ENCODE peak calls at places on chromosomes 13 and 19, in nine cellular contexts. One of them, this sample, is unnamed.

GRCh38 chr19:56076413-56076998 is 44.6 kb downstream of the ZNF787 start:
- DNase-seq in activated naive CD4-positive, alpha-beta T cell treated with anti-CD3 and anti-CD28 coated beads for 36 hours: peak; percentile 56
- DNase-seq in activated CD4-positive, alpha-beta T cell treated with anti-CD3 and anti-CD28 coated beads, Interleukin-2, amount 10 ng/mL, durations not matched to agents 7 days and 5 days: peak; percentile 41
- DNase-seq in GM23338: peak; percentile 77
- DNase-seq in cardiac fibroblast: peak; percentile 72
- DNase-seq in kidney glomerular epithelial cell: peak; percentile 26
- DNase-seq in stimulated activated CD4-positive, alpha-beta T cell treated with anti-CD3 and anti-CD28 coated beads, Interleukin-2, amount 100 ng/mL, for 4 hours: no peak
- DNase-seq in GM12865: peak; percentile 55
- DNase-seq in mammary epithelial cell: peak; percentile 35
- DNase-seq in this sample: peak; percentile 61

GRCh38 chr19:1868971-1869370 is 5.6 kb upstream of the KLF16 start:
- DNase-seq in GM23338: no peak
- DNase-seq in GM12865: no peak
- DNase-seq in activated CD4-positive, alpha-beta T cell treated with anti-CD3 and anti-CD28 coated beads, Interleukin-2, amount 10 ng/mL, durations not matched to agents 7 days and 5 days: no peak
- DNase-seq in stimulated activated CD4-positive, alpha-beta T cell treated with anti-CD3 and anti-CD28 coated beads, Interleukin-2, amount 100 ng/mL, for 4 hours: no peak
- DNase-seq in activated naive CD4-positive, alpha-beta T cell treated with anti-CD3 and anti-CD28 coated beads for 36 hours: no peak
- DNase-seq in cardiac fibroblast: no peak
- DNase-seq in kidney glomerular epithelial cell: no peak
- DNase-seq in mammary epithelial cell: no peak
- DNase-seq in this sample: no peak

GRCh38 chr19:48629599-48630288 is 7.4 kb downstream of the DBP start:
- DNase-seq in stimulated activated CD4-positive, alpha-beta T cell treated with anti-CD3 and anti-CD28 coated beads, Interleukin-2, amount 100 ng/mL, for 4 hours: no peak
- DNase-seq in cardiac fibroblast: no peak
- DNase-seq in mammary epithelial cell: no peak
- DNase-seq in activated naive CD4-positive, alpha-beta T cell treated with anti-CD3 and anti-CD28 coated beads for 36 hours: no peak
- DNase-seq in kidney glomerular epithelial cell: no peak
- DNase-seq in GM12865: peak; percentile 25
- DNase-seq in activated CD4-positive, alpha-beta T cell treated with anti-CD3 and anti-CD28 coated beads, Interleukin-2, amount 10 ng/mL, durations not matched to agents 7 days and 5 days: no peak
- DNase-seq in GM23338: peak; percentile 99
- DNase-seq in this sample: no peak

GRCh38 chr19:48642862-48643261 is 3.1 kb downstream of the CA11 start:
- DNase-seq in GM23338: no peak
- DNase-seq in GM12865: no peak
- DNase-seq in stimulated activated CD4-positive, alpha-beta T cell treated with anti-CD3 and anti-CD28 coated beads, Interleukin-2, amount 100 ng/mL, for 4 hours: no peak
- DNase-seq in activated naive CD4-positive, alpha-beta T cell treated with anti-CD3 and anti-CD28 coated beads for 36 hours: no peak
- DNase-seq in activated CD4-positive, alpha-beta T cell treated with anti-CD3 and anti-CD28 coated beads, Interleukin-2, amount 10 ng/mL, durations not matched to agents 7 days and 5 days: no peak
- DNase-seq in cardiac fibroblast: no peak
- DNase-seq in mammary epithelial cell: no peak
- DNase-seq in kidney glomerular epithelial cell: no peak
- DNase-seq in this sample: no peak

GRCh38 chr19:47240996-47241918 is 10.3 kb upstream of the BBC3 start:
- DNase-seq in GM23338: peak; percentile 98
- DNase-seq in mammary epithelial cell: peak; percentile 87
- DNase-seq in activated naive CD4-positive, alpha-beta T cell treated with anti-CD3 and anti-CD28 coated beads for 36 hours: peak; percentile 95
- DNase-seq in stimulated activated CD4-positive, alpha-beta T cell treated with anti-CD3 and anti-CD28 coated beads, Interleukin-2, amount 100 ng/mL, for 4 hours: peak; percentile 89
- DNase-seq in kidney glomerular epithelial cell: peak; percentile 81
- DNase-seq in GM12865: peak; percentile 72
- DNase-seq in cardiac fibroblast: peak; percentile 79
- DNase-seq in activated CD4-positive, alpha-beta T cell treated with anti-CD3 and anti-CD28 coated beads, Interleukin-2, amount 10 ng/mL, durations not matched to agents 7 days and 5 days: peak; percentile 89
- DNase-seq in this sample: peak; percentile 74

GRCh38 chr13:110113284-110113764 is 193.6 kb downstream of the COL4A1 start:
- DNase-seq in activated CD4-positive, alpha-beta T cell treated with anti-CD3 and anti-CD28 coated beads, Interleukin-2, amount 10 ng/mL, durations not matched to agents 7 days and 5 days: no peak
- DNase-seq in cardiac fibroblast: peak; percentile 83
- DNase-seq in GM23338: no peak
- DNase-seq in activated naive CD4-positive, alpha-beta T cell treated with anti-CD3 and anti-CD28 coated beads for 36 hours: no peak
- DNase-seq in kidney glomerular epithelial cell: peak; percentile 25
- DNase-seq in mammary epithelial cell: peak; percentile 87
- DNase-seq in GM12865: no peak
- DNase-seq in stimulated activated CD4-positive, alpha-beta T cell treated with anti-CD3 and anti-CD28 coated beads, Interleukin-2, amount 100 ng/mL, for 4 hours: no peak
- DNase-seq in this sample: no peak

GRCh38 chr19:46958542-46958941 is 61.1 kb upstream of the NPAS1 start:
- DNase-seq in kidney glomerular epithelial cell: no peak
- DNase-seq in GM12865: peak; percentile 44
- DNase-seq in mammary epithelial cell: no peak
- DNase-seq in stimulated activated CD4-positive, alpha-beta T cell treated with anti-CD3 and anti-CD28 coated beads, Interleukin-2, amount 100 ng/mL, for 4 hours: no peak
- DNase-seq in activated CD4-positive, alpha-beta T cell treated with anti-CD3 and anti-CD28 coated beads, Interleukin-2, amount 10 ng/mL, durations not matched to agents 7 days and 5 days: no peak
- DNase-seq in cardiac fibroblast: peak; percentile 86
- DNase-seq in GM23338: peak; percentile 35
- DNase-seq in activated naive CD4-positive, alpha-beta T cell treated with anti-CD3 and anti-CD28 coated beads for 36 hours: peak; percentile 28
- DNase-seq in this sample: no peak

GRCh38 chr13:46041335-46041934 is 11.1 kb downstream of the ZC3H13 start:
- DNase-seq in GM12865: no peak
- DNase-seq in stimulated activated CD4-positive, alpha-beta T cell treated with anti-CD3 and anti-CD28 coated beads, Interleukin-2, amount 100 ng/mL, for 4 hours: no peak
- DNase-seq in cardiac fibroblast: peak; percentile 62
- DNase-seq in mammary epithelial cell: no peak
- DNase-seq in kidney glomerular epithelial cell: no peak
- DNase-seq in activated naive CD4-positive, alpha-beta T cell treated with anti-CD3 and anti-CD28 coated beads for 36 hours: no peak
- DNase-seq in GM23338: no peak
- DNase-seq in activated CD4-positive, alpha-beta T cell treated with anti-CD3 and anti-CD28 coated beads, Interleukin-2, amount 10 ng/mL, durations not matched to agents 7 days and 5 days: no peak
- DNase-seq in this sample: no peak

GRCh38 chr13:107600986-107601385 is 614.4 kb downstream of the LIG4 start:
- DNase-seq in mammary epithelial cell: no peak
- DNase-seq in activated CD4-positive, alpha-beta T cell treated with anti-CD3 and anti-CD28 coated beads, Interleukin-2, amount 10 ng/mL, durations not matched to agents 7 days and 5 days: no peak
- DNase-seq in GM23338: no peak
- DNase-seq in stimulated activated CD4-positive, alpha-beta T cell treated with anti-CD3 and anti-CD28 coated beads, Interleukin-2, amount 100 ng/mL, for 4 hours: no peak
- DNase-seq in kidney glomerular epithelial cell: no peak
- DNase-seq in activated naive CD4-positive, alpha-beta T cell treated with anti-CD3 and anti-CD28 coated beads for 36 hours: no peak
- DNase-seq in cardiac fibroblast: no peak
- DNase-seq in GM12865: no peak
- DNase-seq in this sample: no peak

GRCh38 chr13:52884429-52884828 is 36.0 kb upstream of the PCDH8 start:
- DNase-seq in GM12865: no peak
- DNase-seq in activated naive CD4-positive, alpha-beta T cell treated with anti-CD3 and anti-CD28 coated beads for 36 hours: no peak
- DNase-seq in mammary epithelial cell: no peak
- DNase-seq in cardiac fibroblast: no peak
- DNase-seq in GM23338: no peak
- DNase-seq in activated CD4-positive, alpha-beta T cell treated with anti-CD3 and anti-CD28 coated beads, Interleukin-2, amount 10 ng/mL, durations not matched to agents 7 days and 5 days: no peak
- DNase-seq in kidney glomerular epithelial cell: no peak
- DNase-seq in stimulated activated CD4-positive, alpha-beta T cell treated with anti-CD3 and anti-CD28 coated beads, Interleukin-2, amount 100 ng/mL, for 4 hours: no peak
- DNase-seq in this sample: no peak

GRCh38 chr13:101649490-101650126 is 197.1 kb downstream of the ITGBL1 start:
- DNase-seq in cardiac fibroblast: peak; percentile 96
- DNase-seq in activated CD4-positive, alpha-beta T cell treated with anti-CD3 and anti-CD28 coated beads, Interleukin-2, amount 10 ng/mL, durations not matched to agents 7 days and 5 days: no peak
- DNase-seq in mammary epithelial cell: peak; percentile 87
- DNase-seq in GM12865: no peak
- DNase-seq in GM23338: no peak
- DNase-seq in activated naive CD4-positive, alpha-beta T cell treated with anti-CD3 and anti-CD28 coated beads for 36 hours: no peak
- DNase-seq in stimulated activated CD4-positive, alpha-beta T cell treated with anti-CD3 and anti-CD28 coated beads, Interleukin-2, amount 100 ng/mL, for 4 hours: no peak
- DNase-seq in kidney glomerular epithelial cell: peak; percentile 78
- DNase-seq in this sample: no peak

GRCh38 chr19:55113570-55114039 is 3.8 kb downstream of the PPP1R12C start:
- DNase-seq in activated naive CD4-positive, alpha-beta T cell treated with anti-CD3 and anti-CD28 coated beads for 36 hours: no peak
- DNase-seq in mammary epithelial cell: peak; percentile 16
- DNase-seq in stimulated activated CD4-positive, alpha-beta T cell treated with anti-CD3 and anti-CD28 coated beads, Interleukin-2, amount 100 ng/mL, for 4 hours: no peak
- DNase-seq in cardiac fibroblast: peak; percentile 90
- DNase-seq in kidney glomerular epithelial cell: peak; percentile 27
- DNase-seq in GM23338: peak; percentile 91
- DNase-seq in GM12865: no peak
- DNase-seq in activated CD4-positive, alpha-beta T cell treated with anti-CD3 and anti-CD28 coated beads, Interleukin-2, amount 10 ng/mL, durations not matched to agents 7 days and 5 days: no peak
- DNase-seq in this sample: peak; percentile 60

GRCh38 chr19:28456708-28457320 is 756.1 kb downstream of the UQCRFS1 start:
- DNase-seq in mammary epithelial cell: no peak
- DNase-seq in GM23338: no peak
- DNase-seq in GM12865: peak; percentile 14
- DNase-seq in cardiac fibroblast: no peak
- DNase-seq in activated CD4-positive, alpha-beta T cell treated with anti-CD3 and anti-CD28 coated beads, Interleukin-2, amount 10 ng/mL, durations not matched to agents 7 days and 5 days: no peak
- DNase-seq in stimulated activated CD4-positive, alpha-beta T cell treated with anti-CD3 and anti-CD28 coated beads, Interleukin-2, amount 100 ng/mL, for 4 hours: no peak
- DNase-seq in kidney glomerular epithelial cell: no peak
- DNase-seq in activated naive CD4-positive, alpha-beta T cell treated with anti-CD3 and anti-CD28 coated beads for 36 hours: no peak
- DNase-seq in this sample: no peak

GRCh38 chr19:4547303-4548237 is 7.7 kb upstream of the LRG1 start:
- DNase-seq in cardiac fibroblast: peak; percentile 29
- DNase-seq in activated naive CD4-positive, alpha-beta T cell treated with anti-CD3 and anti-CD28 coated beads for 36 hours: peak; percentile 56
- DNase-seq in stimulated activated CD4-positive, alpha-beta T cell treated with anti-CD3 and anti-CD28 coated beads, Interleukin-2, amount 100 ng/mL, for 4 hours: no peak
- DNase-seq in mammary epithelial cell: no peak
- DNase-seq in kidney glomerular epithelial cell: no peak
- DNase-seq in GM23338: no peak
- DNase-seq in activated CD4-positive, alpha-beta T cell treated with anti-CD3 and anti-CD28 coated beads, Interleukin-2, amount 10 ng/mL, durations not matched to agents 7 days and 5 days: peak; percentile 18
- DNase-seq in GM12865: no peak
- DNase-seq in this sample: peak; percentile 28

GRCh38 chr19:51138549-51138979 is 3.5 kb upstream of the SIGLEC7 start:
- DNase-seq in mammary epithelial cell: no peak
- DNase-seq in kidney glomerular epithelial cell: no peak
- DNase-seq in GM23338: no peak
- DNase-seq in GM12865: no peak
- DNase-seq in stimulated activated CD4-positive, alpha-beta T cell treated with anti-CD3 and anti-CD28 coated beads, Interleukin-2, amount 100 ng/mL, for 4 hours: no peak
- DNase-seq in activated naive CD4-positive, alpha-beta T cell treated with anti-CD3 and anti-CD28 coated beads for 36 hours: no peak
- DNase-seq in cardiac fibroblast: peak; percentile 36
- DNase-seq in activated CD4-positive, alpha-beta T cell treated with anti-CD3 and anti-CD28 coated beads, Interleukin-2, amount 10 ng/mL, durations not matched to agents 7 days and 5 days: no peak
- DNase-seq in this sample: no peak

GRCh38 chr13:110258876-110259631 is 47.9 kb downstream of the COL4A1 start:
- DNase-seq in activated naive CD4-positive, alpha-beta T cell treated with anti-CD3 and anti-CD28 coated beads for 36 hours: no peak
- DNase-seq in stimulated activated CD4-positive, alpha-beta T cell treated with anti-CD3 and anti-CD28 coated beads, Interleukin-2, amount 100 ng/mL, for 4 hours: no peak
- DNase-seq in GM23338: no peak
- DNase-seq in mammary epithelial cell: peak; percentile 23
- DNase-seq in activated CD4-positive, alpha-beta T cell treated with anti-CD3 and anti-CD28 coated beads, Interleukin-2, amount 10 ng/mL, durations not matched to agents 7 days and 5 days: no peak
- DNase-seq in kidney glomerular epithelial cell: no peak
- DNase-seq in cardiac fibroblast: peak; percentile 53
- DNase-seq in GM12865: no peak
- DNase-seq in this sample: no peak

GRCh38 chr19:34393629-34394028 is 10.6 kb upstream of the PDCD2L start:
- DNase-seq in activated CD4-positive, alpha-beta T cell treated with anti-CD3 and anti-CD28 coated beads, Interleukin-2, amount 10 ng/mL, durations not matched to agents 7 days and 5 days: no peak
- DNase-seq in GM12865: no peak
- DNase-seq in GM23338: no peak
- DNase-seq in mammary epithelial cell: no peak
- DNase-seq in stimulated activated CD4-positive, alpha-beta T cell treated with anti-CD3 and anti-CD28 coated beads, Interleukin-2, amount 100 ng/mL, for 4 hours: no peak
- DNase-seq in activated naive CD4-positive, alpha-beta T cell treated with anti-CD3 and anti-CD28 coated beads for 36 hours: no peak
- DNase-seq in cardiac fibroblast: no peak
- DNase-seq in kidney glomerular epithelial cell: no peak
- DNase-seq in this sample: no peak

GRCh38 chr19:39996218-39996810 is 546 bp upstream of the ZNF546 start:
- DNase-seq in kidney glomerular epithelial cell: peak; percentile 52
- DNase-seq in cardiac fibroblast: peak; percentile 66
- DNase-seq in activated naive CD4-positive, alpha-beta T cell treated with anti-CD3 and anti-CD28 coated beads for 36 hours: peak; percentile 68
- DNase-seq in GM12865: peak; percentile 66
- DNase-seq in mammary epithelial cell: peak; percentile 66
- DNase-seq in GM23338: no peak
- DNase-seq in stimulated activated CD4-positive, alpha-beta T cell treated with anti-CD3 and anti-CD28 coated beads, Interleukin-2, amount 100 ng/mL, for 4 hours: no peak
- DNase-seq in activated CD4-positive, alpha-beta T cell treated with anti-CD3 and anti-CD28 coated beads, Interleukin-2, amount 10 ng/mL, durations not matched to agents 7 days and 5 days: peak; percentile 50
- DNase-seq in this sample: peak; percentile 50

GRCh38 chr19:17530586-17530985 is 19.1 kb downstream of the PGLS start:
- DNase-seq in GM23338: peak; percentile 73
- DNase-seq in cardiac fibroblast: no peak
- DNase-seq in activated naive CD4-positive, alpha-beta T cell treated with anti-CD3 and anti-CD28 coated beads for 36 hours: no peak
- DNase-seq in mammary epithelial cell: no peak
- DNase-seq in activated CD4-positive, alpha-beta T cell treated with anti-CD3 and anti-CD28 coated beads, Interleukin-2, amount 10 ng/mL, durations not matched to agents 7 days and 5 days: no peak
- DNase-seq in GM12865: no peak
- DNase-seq in stimulated activated CD4-positive, alpha-beta T cell treated with anti-CD3 and anti-CD28 coated beads, Interleukin-2, amount 100 ng/mL, for 4 hours: no peak
- DNase-seq in kidney glomerular epithelial cell: no peak
- DNase-seq in this sample: no peak

GRCh38 chr19:45506246-45506990 is 861 bp upstream of the VASP start:
- DNase-seq in GM23338: peak; percentile 98
- DNase-seq in activated naive CD4-positive, alpha-beta T cell treated with anti-CD3 and anti-CD28 coated beads for 36 hours: peak; percentile 99
- DNase-seq in mammary epithelial cell: peak; percentile 94
- DNase-seq in stimulated activated CD4-positive, alpha-beta T cell treated with anti-CD3 and anti-CD28 coated beads, Interleukin-2, amount 100 ng/mL, for 4 hours: peak; percentile 100
- DNase-seq in GM12865: peak; percentile 96
- DNase-seq in kidney glomerular epithelial cell: peak; percentile 91
- DNase-seq in activated CD4-positive, alpha-beta T cell treated with anti-CD3 and anti-CD28 coated beads, Interleukin-2, amount 10 ng/mL, durations not matched to agents 7 days and 5 days: peak; percentile 97
- DNase-seq in cardiac fibroblast: peak; percentile 92
- DNase-seq in this sample: peak; percentile 97

GRCh38 chr19:57348136-57348535 is 2.9 kb upstream of the ZNF304 start:
- DNase-seq in GM12865: no peak
- DNase-seq in cardiac fibroblast: peak; percentile 61
- DNase-seq in activated CD4-positive, alpha-beta T cell treated with anti-CD3 and anti-CD28 coated beads, Interleukin-2, amount 10 ng/mL, durations not matched to agents 7 days and 5 days: no peak
- DNase-seq in GM23338: no peak
- DNase-seq in stimulated activated CD4-positive, alpha-beta T cell treated with anti-CD3 and anti-CD28 coated beads, Interleukin-2, amount 100 ng/mL, for 4 hours: no peak
- DNase-seq in kidney glomerular epithelial cell: no peak
- DNase-seq in activated naive CD4-positive, alpha-beta T cell treated with anti-CD3 and anti-CD28 coated beads for 36 hours: no peak
- DNase-seq in mammary epithelial cell: peak; percentile 14
- DNase-seq in this sample: no peak